ENCODE peak calls at places on chromosome 1, in six cellular contexts. Y, K, X, L, E and W are unnamed samples.
A peak's percentile ranks its signal among the peaks of the same experiment; 100 is the strongest.

GRCh38 chr1:201561195-201561564 is 22.3 kb downstream of the NAV1 start:
- DNase-seq in Y (no peak), K (no peak), L (no peak), E (no peak), X (no peak), W (no peak)

GRCh38 chr1:165595561-165595960 is 35.5 kb upstream of the MGST3 start:
- DNase-seq in Y (no peak), K (no peak), L (no peak), E (no peak), X (no peak), W (no peak)

GRCh38 chr1:942411-942821 is 16.6 kb downstream of the NOC2L start:
- DNase-seq in L (no peak), E (no peak), Y (no peak), K (no peak), X (no peak), W (no peak)

GRCh38 chr1:81619156-81619555 is 181.6 kb upstream of the ADGRL2 start:
- DNase-seq in E (no peak), Y (no peak), K (no peak), X (no peak), L (no peak), W (no peak)

GRCh38 chr1:94653454-94653853 is 111.9 kb upstream of the F3 start:
- DNase-seq in Y (no peak), L (no peak), K (no peak), X (no peak), E (no peak), W (no peak)

GRCh38 chr1:42004860-42005259 is 86.1 kb upstream of the HIVEP3 start:
- DNase-seq in Y (no peak), L (no peak), E (no peak), X (no peak), K (no peak), W (no peak)

GRCh38 chr1:162926906-162927305 is 65.9 kb upstream of the CCDC190 start:
- DNase-seq in Y (no peak), X (no peak), E (no peak), L (no peak), K (peak; percentile 49), W (no peak)

GRCh38 chr1:185453496-185454192 is 136.6 kb upstream of the IVNS1ABP start:
- DNase-seq in Y (no peak), L (no peak), E (no peak), X (no peak), K (no peak), W (no peak)

GRCh38 chr1:194159941-194160340 is 973.5 kb upstream of the B3GALT2 start:
- DNase-seq in E (no peak), L (no peak), K (no peak), Y (no peak), X (no peak), W (no peak)

GRCh38 chr1:152884966-152885624 is 7.0 kb downstream of the SMCP start:
- DNase-seq in E (no peak), L (no peak), K (no peak), X (no peak), Y (no peak), W (no peak)

GRCh38 chr1:15799928-15800835 is 7.3 kb downstream of the UQCRHL start:
- DNase-seq in X (peak; percentile 69), L (peak; percentile 94), E (no peak), Y (peak; percentile 89), K (no peak), W (no peak)

GRCh38 chr1:43975249-43975961 is 645 bp downstream of the ATP6V0B start:
- DNase-seq in K (no peak), Y (no peak), X (peak; percentile 91), L (peak; percentile 84), E (peak; percentile 39), W (no peak)

GRCh38 chr1:158830904-158831507 is at the start of gene MNDA:
- DNase-seq in K (peak; percentile 31), L (no peak), E (peak; percentile 64), Y (no peak), X (no peak), W (peak; percentile 81)

GRCh38 chr1:93061895-93062792 is 16.9 kb upstream of the MTF2 start:
- DNase-seq in K (peak; percentile 57), X (no peak), E (peak; percentile 68), L (peak; percentile 42), Y (no peak), W (no peak)

GRCh38 chr1:173347276-173347675 is 129.9 kb upstream of the PRDX6 start:
- DNase-seq in X (no peak), K (no peak), L (no peak), E (no peak), Y (no peak), W (no peak)

DNA sequence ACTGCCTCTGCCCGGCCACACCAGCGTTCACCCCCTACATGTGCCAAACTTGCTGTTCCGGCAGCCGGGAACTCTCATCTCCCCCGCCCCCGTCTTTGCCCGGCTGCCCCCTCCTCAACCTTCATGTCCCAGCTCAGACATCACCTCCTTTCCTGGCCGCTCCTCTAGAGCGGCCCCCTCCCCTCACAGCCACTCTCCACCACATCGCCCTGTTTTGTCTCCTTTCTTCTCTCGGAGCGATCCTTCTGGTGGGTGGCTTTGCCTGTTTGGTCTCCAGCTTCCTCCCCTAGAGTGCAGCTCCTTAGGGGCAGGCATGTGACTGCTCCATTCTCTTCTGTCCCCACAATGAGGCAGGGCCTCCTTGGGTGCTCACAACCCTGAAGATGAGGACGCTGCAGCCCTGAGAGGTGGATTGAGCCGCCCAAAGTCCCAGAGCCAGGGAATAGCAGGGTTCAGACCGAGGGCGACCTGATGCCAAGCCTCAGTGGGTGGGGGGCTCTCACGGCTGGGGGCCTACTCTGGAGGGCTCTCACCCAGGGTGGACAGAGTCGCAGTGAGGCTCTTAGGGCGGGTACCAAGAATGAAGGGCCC is 44.9 kb upstream of the ECE1 start:
- DNase-seq in X (no peak), Y (no peak), L (no peak), E (no peak), K (no peak), W (no peak)
- TF ChIP-seq CTCF in X (no peak), Y (no peak), L (no peak), E (no peak), K (no peak), W (no peak)

GRCh38 chr1:28173980-28174297 is 2.6 kb downstream of the PTAFR start:
- DNase-seq in E (no peak), K (no peak), Y (no peak), X (peak; percentile 43), L (no peak), W (no peak)

GRCh38 chr1:28173151-28173979 is 3.1 kb downstream of the PTAFR start:
- DNase-seq in E (no peak), K (no peak), Y (no peak), L (no peak), X (peak; percentile 22), W (no peak)

GRCh38 chr1:28178690-28179485 is 2.4 kb upstream of the PTAFR start:
- DNase-seq in E (no peak), X (peak; percentile 11), L (no peak), Y (no peak), K (no peak), W (no peak)

GRCh38 chr1:28180310-28181305 is 4.1 kb upstream of the PTAFR start:
- DNase-seq in X (peak; percentile 41), K (no peak), L (no peak), Y (no peak), E (no peak), W (no peak)

DNA sequence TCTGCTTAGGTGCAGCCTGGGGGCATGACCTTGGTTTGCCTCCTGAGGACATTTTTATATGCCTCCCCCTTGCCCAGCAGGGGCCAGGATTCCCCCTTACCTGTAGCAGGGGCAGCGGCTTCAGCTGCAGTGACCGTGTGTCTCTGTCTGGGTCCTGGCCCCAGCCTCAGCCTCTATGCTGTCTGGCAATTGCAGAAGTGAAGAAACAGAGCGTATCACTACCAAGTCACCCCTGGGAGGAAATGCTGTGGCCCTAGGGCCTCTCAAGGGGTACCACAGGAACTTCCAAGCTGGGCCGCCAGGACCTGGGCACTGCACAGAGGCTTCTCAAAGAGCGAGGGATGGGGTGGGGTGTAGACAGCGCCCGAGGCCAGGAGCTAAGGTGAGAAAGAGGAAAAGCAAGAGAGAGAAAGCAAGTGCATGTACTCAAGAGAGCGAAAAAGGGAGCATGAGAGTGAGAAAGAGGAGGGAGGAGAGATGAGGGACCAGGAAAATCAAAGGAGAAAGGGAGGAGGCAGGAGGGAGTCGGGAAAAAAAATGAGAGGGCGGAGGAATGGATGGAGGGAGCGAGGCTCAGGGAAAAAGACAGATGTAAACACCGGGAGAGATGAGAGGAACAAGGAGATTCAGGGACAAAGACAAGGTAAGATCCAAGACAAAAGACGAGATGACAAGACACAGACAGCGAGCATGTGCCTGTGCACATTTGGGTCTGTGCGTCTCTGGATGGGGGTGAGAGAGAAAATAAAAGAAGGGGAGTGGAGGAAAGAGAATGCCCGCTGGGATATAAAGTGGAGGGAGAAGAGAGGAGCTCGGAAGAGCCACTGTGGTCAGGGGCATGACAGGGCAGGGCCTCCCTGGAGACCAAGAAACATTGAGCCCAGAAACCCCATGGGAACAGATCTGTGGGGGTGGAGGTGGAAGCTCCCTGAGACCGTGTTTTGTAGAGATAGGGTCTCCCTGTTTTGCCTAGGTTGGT is at the start of gene PTAFR:
- DNase-seq in L (no peak), K (no peak), X (peak; percentile 76), Y (no peak), E (peak; percentile 82), W (no peak)
- H3K4me3 ChIP-seq in L (no peak within 1 kb of the TSS), K (no peak within 1 kb of the TSS), X (peak within 1 kb of the TSS; percentile 48), Y (no peak within 1 kb of the TSS), E (peak within 1 kb of the TSS; percentile 58), W (peak within 1 kb of the TSS; percentile 58)

DNA sequence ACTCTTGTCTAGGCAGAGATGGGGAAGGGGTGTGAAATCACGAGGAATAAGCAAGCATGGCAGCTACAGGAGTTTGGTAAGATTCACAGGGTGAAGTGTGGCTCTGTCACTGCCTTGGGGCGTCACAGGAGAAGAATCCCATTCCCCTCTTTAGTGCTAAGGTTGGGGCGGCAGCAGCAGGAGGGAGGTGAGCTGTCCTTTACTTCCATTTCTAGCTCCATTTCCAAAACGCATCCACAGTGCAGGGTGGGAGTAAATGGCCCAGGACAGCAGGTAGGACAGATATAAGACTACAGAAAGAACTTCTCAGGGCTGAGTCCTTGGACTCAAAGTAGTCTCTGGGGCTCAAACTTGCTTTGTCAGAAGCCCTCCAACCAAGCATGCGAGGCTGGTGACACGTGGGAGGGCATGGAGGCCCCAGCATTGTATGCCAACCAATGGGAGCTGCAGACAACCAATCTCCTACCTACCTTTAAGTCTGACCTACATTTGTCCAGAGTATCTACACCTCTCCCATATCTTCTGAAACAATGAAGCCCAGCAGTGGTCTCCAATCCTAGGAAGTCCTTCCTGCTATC is 8.5 kb downstream of the MEF2D start:
- DNase-seq in L (no peak), K (no peak), X (no peak), Y (no peak), E (peak; percentile 72), W (no peak)
- TF ChIP-seq CTCF in L (no peak), K (no peak), X (no peak), Y (no peak), E (no peak), W (no peak)

DNA sequence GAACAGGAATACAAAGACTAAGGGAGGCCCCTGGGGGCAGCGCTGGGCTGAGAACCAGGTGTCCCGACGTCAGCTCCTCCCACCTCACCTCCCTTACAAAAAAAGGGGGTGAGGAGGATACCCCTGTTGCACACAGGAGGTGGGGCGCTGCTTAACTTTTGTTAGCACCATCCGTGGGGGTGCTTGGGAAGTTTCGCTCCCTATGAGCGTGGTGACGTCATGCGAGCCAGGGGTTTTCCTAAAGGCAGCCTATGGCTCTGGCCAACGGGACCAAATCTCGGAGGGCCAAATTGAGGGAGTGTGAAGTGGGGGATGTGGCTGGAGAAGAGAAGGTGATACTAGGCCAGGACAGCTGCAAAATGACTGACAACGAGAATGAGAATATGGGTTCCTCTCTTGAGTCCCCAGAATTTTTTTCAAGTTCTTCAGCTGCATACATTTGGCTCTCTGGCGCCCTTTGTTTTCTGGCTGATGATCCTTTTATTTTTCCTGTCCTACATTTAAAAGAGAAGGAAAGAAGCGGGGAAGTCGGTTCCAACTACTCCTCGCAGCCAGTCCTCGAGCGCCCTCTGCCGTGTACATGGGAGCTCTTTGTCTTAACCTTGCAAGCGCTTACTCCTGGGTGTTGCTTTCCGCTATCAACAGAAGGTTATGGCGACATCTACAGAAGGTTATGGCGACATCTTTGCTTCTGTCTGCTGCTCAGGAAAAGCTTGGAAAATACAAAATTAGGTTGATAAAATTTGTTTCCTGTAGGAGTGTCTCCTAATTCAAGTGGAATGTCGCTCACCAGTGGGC is 48.0 kb upstream of the ZC3H11B start:
- DNase-seq in X (peak; percentile 86), E (peak; percentile 84), L (peak; percentile 82), Y (peak; percentile 61), K (peak; percentile 84), W (peak; percentile 58)
- H3K4me3 ChIP-seq in X (peak overlapping the region; percentile 17), E (no peak overlapping the region), L (no peak overlapping the region), Y (no peak overlapping the region), K (no peak overlapping the region), W (peak overlapping the region; percentile 34)